ENCODE peak calls at places on chromosome 19, in six cellular contexts. V is thoracic aorta, R is uterus, H is body of pancreas, U is aorta, B is neuronal stem cell. M is an unnamed sample. For H3K9me3 and H3K4me1, the result is how much of the 10 kb centered on the place peaks cover.

GRCh38 chr19:15124572-15125231 is 17.5 kb downstream of the SYDE1 start:
- DNase-seq in V (no peak), B (no peak), H (peak), U (peak), R (no peak), M (no peak)

GRCh38 chr19:31120952-31121351 is 228.3 kb downstream of the TSHZ3 start:
- DNase-seq in B (no peak), H (no peak), U (no peak), V (no peak), R (no peak), M (no peak)

GRCh38 chr19:58000677-58001076 is 1.9 kb downstream of the ZNF606 start:
- DNase-seq in V (no peak), B (no peak), R (no peak), H (no peak), U (no peak), M (no peak)

GRCh38 chr19:29277107-29277506 is 64.2 kb upstream of the UQCRFS1 start:
- DNase-seq in R (no peak), V (no peak), H (no peak), B (no peak), U (no peak), M (no peak)

GRCh38 chr19:4246767-4247593 is at the start of gene YJU2:
- DNase-seq in H (peak), U (peak), B (peak), R (peak), V (peak), M (peak)

GRCh38 chr19:38151242-38151641 is 72.8 kb downstream of the DPF1 start:
- DNase-seq in U (no peak), H (no peak), R (no peak), B (no peak), V (no peak), M (no peak)

GRCh38 chr19:3193256-3194062 is 7.7 kb downstream of the NCLN start:
- DNase-seq in R (no peak), B (no peak), H (no peak), U (no peak), V (no peak), M (no peak)

GRCh38 chr19:38786572-38787265 is 2.3 kb upstream of the LGALS7B start:
- DNase-seq in V (no peak), H (no peak), R (no peak), B (no peak), U (peak), M (no peak)

GRCh38 chr19:34838753-34839431 is 65.9 kb upstream of the ZNF599 start:
- DNase-seq in H (peak), B (peak), V (no peak), R (no peak), U (no peak), M (no peak)

GRCh38 chr19:16885166-16885565 is 3.6 kb upstream of the F2RL3 start:
- DNase-seq in U (no peak), H (no peak), R (no peak), V (no peak), B (no peak), M (no peak)

GRCh38 chr19:34145741-34146202 is 26.5 kb upstream of the LSM14A start:
- DNase-seq in R (peak), H (peak), V (no peak), B (peak), U (no peak), M (no peak)

GRCh38 chr19:39924389-39924788 is 10.0 kb downstream of the FCGBP start:
- DNase-seq in B (no peak), H (no peak), U (no peak), V (no peak), R (no peak), M (no peak)

GRCh38 chr19:49559443-49559842 is 20.9 kb downstream of the NOSIP start:
- DNase-seq in R (no peak), U (no peak), B (no peak), V (no peak), H (no peak), M (no peak)

GRCh38 chr19:10774893-10775292 is 57.0 kb downstream of the DNM2 start:
- DNase-seq in R (no peak), V (no peak), H (no peak), U (no peak), B (no peak), M (no peak)

GRCh38 chr19:30416375-30416774 is 44.2 kb downstream of the ZNF536 start:
- DNase-seq in B (no peak), R (no peak), U (no peak), H (no peak), V (no peak), M (no peak)

GRCh38 chr19:45542234-45542668 is 35.0 kb downstream of the VASP start:
- DNase-seq in H (no peak), V (no peak), R (no peak), U (no peak), B (no peak), M (no peak)

GRCh38 chr19:37551123-37551993 is 43.2 kb downstream of the ZNF571 start:
- DNase-seq in R (no peak), V (no peak), H (no peak), B (no peak), U (no peak), M (no peak)

GRCh38 chr19:15249912-15250634 is 17.8 kb upstream of the EPHX3 start:
- DNase-seq in V (peak), H (peak), U (peak), B (no peak), R (peak), M (no peak)

GRCh38 chr19:38661996-38662395 is 14.5 kb downstream of the ACTN4 start:
- DNase-seq in H (peak), V (no peak), B (no peak), R (no peak), U (no peak), M (no peak)

GRCh38 chr19:42544146-42544545 is 15.9 kb upstream of the CEACAM1 start:
- DNase-seq in R (no peak), V (no peak), U (no peak), B (no peak), H (no peak), M (no peak)

GRCh38 chr19:44808463-44809371 is at the start of gene BCAM:
- DNase-seq in B (peak), R (peak), U (peak), H (peak), V (no peak), M (no peak)

GRCh38 chr19:47540748-47541147 is 25.9 kb upstream of the NAPA start:
- DNase-seq in B (no peak), H (no peak), V (no peak), U (no peak), R (no peak), M (no peak)

DNA sequence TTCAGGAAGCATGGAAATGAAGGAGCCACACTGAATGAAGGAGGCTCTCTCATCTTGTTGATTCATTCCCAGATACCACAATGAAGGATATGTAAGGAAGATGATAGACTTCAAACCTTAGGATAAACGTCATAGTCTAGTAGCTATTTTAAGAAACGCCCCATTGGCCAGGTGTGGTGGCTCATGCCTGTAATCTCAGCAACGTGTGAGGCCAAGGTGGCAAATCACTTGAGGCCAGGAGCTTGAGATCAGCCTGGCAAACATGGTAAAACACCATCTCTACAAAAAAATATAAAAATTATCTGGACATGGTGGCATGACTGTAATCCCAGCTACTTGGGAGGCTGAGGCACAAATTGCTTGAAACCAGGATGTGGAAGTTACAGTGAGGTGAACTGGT is 17.1 kb upstream of the ZNF841 start:
- DNase-seq in R (no peak), H (no peak), U (no peak), B (no peak), V (no peak), M (no peak)
- H3K9me3 ChIP-seq in R (half or more), H (half or more), U (under half), B (half or more), V (half or more), M (under half)

GRCh38 chr19:5976768-5977167 is 1.2 kb downstream of the RANBP3 start:
- DNase-seq in U (no peak), R (no peak), B (no peak), H (no peak), V (no peak), M (no peak)
- H3K4me1 ChIP-seq in U (under half), R (under half), B (under half), H (half or more), V (half or more), M (under half)

DNA sequence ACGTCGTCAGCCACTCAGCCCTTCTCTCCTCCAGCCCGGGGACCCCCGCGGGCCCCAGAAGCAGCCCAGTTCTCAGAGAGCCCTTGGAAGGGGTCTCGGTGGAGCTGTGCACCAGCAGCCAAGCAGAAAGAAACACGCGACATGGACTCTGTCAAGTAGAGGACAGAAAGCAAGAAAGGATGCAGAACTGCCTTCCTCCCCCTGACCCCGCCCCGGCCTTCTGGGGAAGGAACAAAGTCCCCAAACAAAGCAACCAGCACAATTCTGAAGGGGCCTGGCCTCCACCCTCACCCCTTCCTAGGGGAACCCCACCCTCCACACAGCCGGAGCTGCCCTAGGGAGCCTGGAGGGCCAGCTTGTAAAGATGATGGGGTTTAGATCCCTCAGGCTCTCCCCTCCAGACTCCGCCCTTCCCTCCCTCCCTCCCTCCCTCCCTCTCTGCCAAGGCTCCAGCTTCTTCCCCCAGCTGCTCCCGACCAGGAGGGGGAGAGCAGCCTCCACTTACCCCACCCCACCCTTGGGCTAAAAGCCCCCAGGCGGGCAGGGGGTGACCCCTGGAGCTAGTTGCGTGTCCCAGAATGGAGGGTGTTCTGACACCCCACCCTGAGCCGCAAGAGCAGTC is 7.8 kb downstream of the LYL1 start:
- DNase-seq in U (peak), H (no peak), B (no peak), V (no peak), R (no peak), M (no peak)
- H3K4me3 ChIP-seq in U (no peak), H (no peak), B (peak), V (peak), R (no peak), M (no peak)

DNA sequence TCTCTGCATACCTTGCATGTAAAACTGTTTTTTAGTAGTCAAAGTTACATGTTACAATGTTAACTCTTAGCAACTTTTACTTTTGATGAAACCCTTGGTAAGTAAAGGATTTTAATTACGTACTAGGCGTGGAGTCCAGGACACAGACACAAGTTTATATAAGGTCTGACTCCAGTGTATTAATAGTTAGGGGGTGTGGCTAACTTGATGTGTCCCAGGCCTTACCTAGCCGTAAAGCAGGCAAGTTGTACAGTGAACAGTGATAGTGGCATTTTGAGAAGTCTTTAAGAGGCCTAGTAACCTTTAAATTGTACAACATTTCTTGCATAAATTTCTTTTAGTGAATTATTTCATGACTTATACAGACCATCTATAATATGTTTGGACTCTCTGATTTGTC is 5.9 kb downstream of the ZNF714 start:
- DNase-seq in R (no peak), B (no peak), H (no peak), U (no peak), V (no peak), M (no peak)
- H3K9me3 ChIP-seq in R (under half), B (half or more), H (under half), U (under half), V (under half), M (under half)

GRCh38 chr19:41299755-41300089 is 10.2 kb upstream of the CCDC97 start:
- DNase-seq in R (peak), U (peak), V (no peak), B (no peak), H (no peak), M (no peak)

GRCh38 chr19:41296323-41296935 is 13.5 kb upstream of the CCDC97 start:
- DNase-seq in U (no peak), R (no peak), V (no peak), H (no peak), B (no peak), M (no peak)

GRCh38 chr19:41298327-41298964 is 11.5 kb upstream of the CCDC97 start:
- DNase-seq in R (peak), V (no peak), B (no peak), H (peak), U (peak), M (no peak)

GRCh38 chr19:41299046-41299754 is 10.8 kb upstream of the CCDC97 start:
- DNase-seq in U (peak), H (no peak), B (no peak), V (no peak), R (no peak), M (no peak)

DNA sequence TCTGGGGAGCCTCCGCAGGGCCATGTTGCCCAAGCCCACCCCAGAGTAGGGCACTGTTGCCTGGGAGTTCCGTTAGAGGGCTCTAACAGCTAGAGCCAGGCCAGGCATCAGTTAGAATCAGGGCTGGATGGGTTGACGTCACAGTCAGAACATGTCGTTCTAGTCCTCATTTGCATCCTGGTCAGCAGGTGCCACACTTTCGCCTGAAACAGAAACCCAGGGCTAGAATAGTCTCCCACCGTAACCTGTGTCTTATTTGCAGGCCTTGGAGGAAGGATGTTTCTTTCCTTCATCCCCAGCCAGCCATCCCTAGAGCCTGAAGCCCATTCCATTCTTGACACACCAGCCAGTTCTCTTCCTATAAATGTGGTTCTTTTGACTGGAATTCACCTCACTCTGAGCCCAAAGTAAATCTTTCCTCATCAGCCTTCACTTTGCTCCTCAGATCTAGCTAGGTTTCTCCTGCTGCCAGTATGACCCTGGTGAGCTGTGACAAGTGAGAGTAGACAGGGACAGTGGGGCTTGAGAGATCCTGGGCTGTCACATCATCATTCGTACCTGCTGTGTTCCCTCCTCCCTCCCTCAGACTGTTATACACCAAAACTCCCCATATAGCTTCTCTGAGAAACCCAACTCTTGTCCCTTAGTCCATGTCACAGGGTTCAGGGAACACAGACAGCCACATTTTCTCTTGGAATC is 12.2 kb upstream of the CCDC97 start:
- DNase-seq in R (no peak), H (no peak), U (no peak), V (no peak), B (no peak), M (no peak)
- H3K4me1 ChIP-seq in R (under half), H (under half), U (under half), V (under half), B (under half), M (half or more)

GRCh38 chr19:50875795-50876422 is 2.7 kb downstream of the KLK2 start:
- DNase-seq in B (no peak), V (no peak), U (no peak), R (no peak), H (no peak), M (no peak)
- H3K4me3 ChIP-seq in B (no peak), V (no peak), U (no peak), R (no peak), H (no peak), M (no peak)

DNA sequence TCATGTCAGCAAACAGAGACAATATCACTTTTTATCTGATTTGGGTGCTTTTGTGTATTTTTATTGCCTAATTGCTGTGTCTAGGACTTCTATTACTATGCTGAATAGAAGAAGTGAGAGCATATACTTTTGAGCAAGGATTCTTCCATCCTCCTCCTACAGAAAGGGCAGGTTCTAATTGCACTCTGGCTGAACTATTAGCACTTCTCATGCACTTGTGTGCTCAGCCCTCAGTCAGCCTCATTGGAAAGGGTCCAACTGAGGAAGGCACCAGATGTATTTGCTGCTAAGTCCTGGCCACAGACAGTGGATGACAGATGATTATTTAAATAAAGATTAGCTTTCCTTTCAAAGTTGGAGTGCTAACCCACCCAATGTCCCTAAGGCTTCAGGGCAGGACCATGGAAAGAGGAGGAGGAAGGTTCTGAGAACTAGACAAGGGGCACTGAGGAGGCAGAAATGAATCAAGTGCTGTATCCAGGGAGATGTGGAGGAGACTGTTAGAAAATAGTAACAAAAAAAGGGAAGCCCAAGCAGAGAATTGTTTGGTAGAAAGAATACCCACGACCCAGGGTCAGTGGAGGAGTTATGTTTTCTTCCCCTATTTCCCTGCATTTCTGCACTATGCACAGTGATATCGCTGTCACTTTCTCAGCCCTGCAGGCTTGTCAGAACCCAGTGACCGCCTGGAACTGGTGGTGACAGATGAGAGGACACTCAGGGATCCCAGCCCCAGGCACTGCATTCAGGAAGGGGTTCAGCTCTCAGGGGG is 8.0 kb downstream of the LILRB4 start:
- DNase-seq in H (no peak), R (no peak), V (no peak), U (no peak), B (no peak), M (no peak)
- H3K9me3 ChIP-seq in H (under half), R (under half), V (under half), U (under half), B (under half), M (under half)

GRCh38 chr19:18234194-18234593 is 8.0 kb upstream of the PDE4C start:
- DNase-seq in H (no peak), V (no peak), R (no peak), B (no peak), U (no peak), M (no peak)

GRCh38 chr19:18245297-18245696 is 19.1 kb upstream of the PDE4C start:
- DNase-seq in H (no peak), V (no peak), U (no peak), R (no peak), B (no peak), M (no peak)

GRCh38 chr19:18233224-18233825 is 7.1 kb upstream of the PDE4C start:
- DNase-seq in B (no peak), H (peak), V (no peak), U (peak), R (peak), M (no peak)

DNA sequence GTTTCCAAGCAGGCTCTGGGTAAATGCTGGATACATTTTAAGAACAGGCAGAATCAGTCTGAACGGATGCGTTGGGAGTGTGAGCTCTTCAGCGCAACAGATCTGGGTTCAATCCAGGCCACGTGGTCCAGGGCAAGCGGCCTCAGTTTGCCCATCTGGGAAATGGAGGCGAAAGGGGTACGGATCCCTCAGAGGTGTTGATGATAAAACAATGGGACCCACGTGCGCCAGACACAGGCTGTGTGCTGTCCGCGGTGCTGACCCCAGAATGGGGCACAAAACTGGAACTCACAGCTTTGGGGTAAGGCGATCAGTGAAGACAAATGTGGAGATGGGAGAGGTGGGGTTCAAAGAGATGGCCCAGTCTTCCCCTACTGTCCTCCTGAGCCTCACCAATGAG is 13.1 kb upstream of the PDE4C start:
- DNase-seq in H (no peak), U (no peak), R (no peak), B (no peak), V (no peak), M (no peak)
- H3K4me1 ChIP-seq in H (under half), U (under half), R (under half), B (under half), V (under half), M (under half)

GRCh38 chr19:1067341-1068103 is 555 bp downstream of the ARHGAP45 start:
- DNase-seq in B (no peak), H (no peak), R (no peak), U (peak), V (no peak), M (no peak)
- H3K4me3 ChIP-seq in B (no peak), H (peak), R (no peak), U (peak), V (peak), M (peak)

GRCh38 chr19:27720155-27720554 is 1492.8 kb downstream of the UQCRFS1 start:
- DNase-seq in R (no peak), U (no peak), V (no peak), H (no peak), B (no peak), M (no peak)
- H3K9me3 ChIP-seq in R (under half), U (under half), V (half or more), H (half or more), B (under half), M (half or more)